ENCODE peak calls at places on chromosomes 16 and 17, in ten cellular contexts. D is stomach, K is A549, B is suprapubic skin, S is H54, V is gastrocnemius medialis, Z is transverse colon, U is upper lobe of left lung, I is uterus, G is IMR-90. T is an unnamed sample.

GRCh38 chr16:17053536-17054160 is 417.1 kb downstream of the XYLT1 start:
- DNase-seq in G (no peak), Z (no peak), I (no peak), S (no peak), D (no peak), V (no peak), B (no peak), K (no peak), U (no peak), T (no peak)

GRCh38 chr16:84553873-84554399 is 49.5 kb upstream of the MEAK7 start:
- DNase-seq in S (no peak), V (no peak), D (no peak), Z (no peak), I (no peak), G (no peak), K (no peak), B (no peak), U (no peak), T (no peak)

GRCh38 chr17:17019430-17019762 is 22.9 kb upstream of the MPRIP start:
- DNase-seq in U (no peak), I (no peak), G (no peak), B (peak), V (no peak), K (no peak), D (no peak), Z (no peak), S (no peak), T (no peak)

GRCh38 chr17:9004132-9004960 is 17.0 kb upstream of the NTN1 start:
- DNase-seq in D (no peak), B (no peak), K (no peak), I (no peak), U (no peak), S (no peak), Z (no peak), V (no peak), G (no peak), T (no peak)

GRCh38 chr17:2179615-2180295 is 123.8 kb downstream of the SMG6 start:
- DNase-seq in Z (peak), S (no peak), G (peak), K (no peak), U (peak), V (peak), D (peak), I (peak), B (peak), T (peak)

GRCh38 chr16:31388535-31388934 is 4.6 kb upstream of the ITGAD start:
- DNase-seq in K (no peak), D (no peak), B (no peak), U (no peak), G (no peak), I (no peak), S (no peak), V (no peak), Z (no peak), T (no peak)

GRCh38 chr17:34741967-34742366 is 162.6 kb downstream of the TMEM132E start:
- DNase-seq in G (no peak), K (no peak), I (no peak), D (no peak), B (no peak), V (no peak), U (no peak), S (no peak), Z (no peak), T (no peak)

GRCh38 chr17:5580974-5581373 is 3.3 kb downstream of the NLRP1 start:
- DNase-seq in Z (no peak), U (no peak), K (no peak), S (no peak), D (no peak), G (no peak), V (no peak), B (no peak), I (no peak), T (no peak)

GRCh38 chr17:74295625-74296547 is 21.9 kb downstream of the DNAI2 start:
- DNase-seq in D (no peak), I (no peak), Z (no peak), G (no peak), U (no peak), V (no peak), K (no peak), B (no peak), S (no peak), T (peak)

GRCh38 chr16:84266451-84266850 is 26.6 kb upstream of the KCNG4 start:
- DNase-seq in G (peak), B (no peak), U (peak), I (no peak), V (peak), S (peak), Z (peak), D (no peak), K (peak), T (peak)

GRCh38 chr16:79805621-79806020 is 205.1 kb upstream of the MAF start:
- DNase-seq in B (no peak), S (no peak), K (no peak), Z (no peak), U (no peak), V (no peak), D (no peak), I (no peak), G (no peak), T (no peak)

GRCh38 chr17:40796846-40797245 is 2.9 kb downstream of the KRT28 start:
- DNase-seq in B (no peak), Z (no peak), S (no peak), G (no peak), D (no peak), V (no peak), U (no peak), I (no peak), K (no peak), T (no peak)

GRCh38 chr17:17484451-17484899 is 7.7 kb downstream of the MED9 start:
- DNase-seq in B (no peak), Z (no peak), U (no peak), G (peak), D (no peak), I (no peak), S (no peak), K (no peak), V (no peak), T (no peak)

GRCh38 chr17:37848690-37849616 is 75.3 kb upstream of the TBC1D3K start:
- DNase-seq in D (no peak), S (peak), I (no peak), V (no peak), U (peak), Z (no peak), G (peak), K (peak), B (no peak), T (no peak)

GRCh38 chr16:55443855-55444254 is 35.1 kb upstream of the MMP2 start:
- DNase-seq in Z (no peak), I (no peak), D (no peak), G (no peak), V (no peak), K (no peak), B (no peak), S (no peak), U (no peak), T (no peak)

GRCh38 chr16:65394306-65394705 is 272.4 kb upstream of the CDH11 start:
- DNase-seq in G (no peak), I (no peak), U (no peak), D (no peak), S (no peak), Z (no peak), K (no peak), V (no peak), B (no peak), T (no peak)

GRCh38 chr17:65568918-65569317 is 7.5 kb upstream of the AXIN2 start:
- DNase-seq in K (no peak), G (no peak), Z (no peak), U (no peak), B (no peak), D (no peak), S (no peak), I (no peak), V (no peak), T (no peak)

GRCh38 chr17:2933606-2934005 is 129.8 kb downstream of the OR1D5 start:
- DNase-seq in S (no peak), V (no peak), D (no peak), K (no peak), B (no peak), Z (no peak), U (no peak), G (no peak), I (no peak), T (no peak)

GRCh38 chr17:79926308-79927135 is 87.3 kb upstream of the CBX4 start:
- DNase-seq in B (no peak), V (no peak), S (no peak), K (no peak), G (no peak), I (no peak), U (no peak), D (no peak), Z (no peak), T (peak)

GRCh38 chr17:17526369-17526768 is 30.2 kb upstream of the RASD1 start:
- DNase-seq in I (no peak), V (peak), S (no peak), B (no peak), K (no peak), Z (no peak), U (no peak), G (no peak), D (peak), T (peak)

GRCh38 chr17:75731716-75732498 is 10.6 kb downstream of the ITGB4 start:
- DNase-seq in V (no peak), U (no peak), G (no peak), D (no peak), S (no peak), K (no peak), I (no peak), Z (peak), B (peak), T (no peak)

GRCh38 chr17:82611140-82612058 is 36.8 kb downstream of the WDR45B start:
- DNase-seq in G (peak), S (no peak), K (no peak), B (no peak), V (no peak), I (peak), U (no peak), Z (no peak), D (no peak), T (no peak)

GRCh38 chr17:17191346-17191792 is 14.8 kb downstream of the PLD6 start:
- DNase-seq in B (no peak), I (peak), Z (no peak), K (no peak), G (peak), U (no peak), S (peak), V (peak), D (no peak), T (peak)

DNA sequence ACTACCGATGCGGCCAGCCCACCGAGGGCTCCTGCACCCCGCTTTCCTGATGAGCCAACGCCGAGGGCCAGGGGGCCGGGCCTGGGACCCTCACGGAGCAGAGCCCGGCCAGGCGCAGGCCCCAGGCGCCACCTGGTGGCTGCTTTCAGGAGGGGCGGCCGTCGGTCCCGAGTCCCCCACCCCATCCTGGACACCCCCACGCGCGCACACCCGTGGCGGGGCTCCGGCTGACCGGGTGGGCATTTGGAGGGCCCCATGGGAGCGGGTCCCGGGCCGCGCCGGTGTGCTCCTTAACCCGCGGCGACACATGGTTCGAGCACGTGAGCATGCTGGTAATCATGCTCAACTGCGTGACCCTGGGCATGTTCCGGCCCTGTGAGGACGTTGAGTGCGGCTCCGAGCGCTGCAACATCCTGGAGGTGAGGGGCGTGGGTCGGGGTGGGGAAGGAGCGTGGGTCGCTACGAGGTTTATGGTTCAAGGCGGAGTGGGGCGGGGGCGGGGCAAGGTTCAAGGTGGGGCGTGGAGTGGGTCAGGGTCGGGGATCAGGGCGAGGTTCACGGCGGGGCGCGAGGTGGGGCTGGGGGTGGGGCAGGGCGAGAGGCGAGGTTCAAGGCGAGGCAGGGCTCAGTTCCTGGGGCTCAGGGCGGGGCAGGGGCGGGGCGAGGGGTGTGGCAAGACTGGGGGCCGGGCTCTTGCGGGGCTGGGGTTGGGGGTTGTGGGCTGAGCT is 30.2 kb downstream of the TPSG1 start:
- DNase-seq in B (no peak), V (no peak), D (no peak), I (no peak), U (no peak), K (no peak), G (no peak), Z (no peak), S (no peak), T (no peak)
- TF ChIP-seq POLR2A in B (no peak), V (no peak), D (no peak), I (no peak), U (no peak), K (no peak), G (no peak), Z (no peak), S (no peak), T (no peak)

DNA sequence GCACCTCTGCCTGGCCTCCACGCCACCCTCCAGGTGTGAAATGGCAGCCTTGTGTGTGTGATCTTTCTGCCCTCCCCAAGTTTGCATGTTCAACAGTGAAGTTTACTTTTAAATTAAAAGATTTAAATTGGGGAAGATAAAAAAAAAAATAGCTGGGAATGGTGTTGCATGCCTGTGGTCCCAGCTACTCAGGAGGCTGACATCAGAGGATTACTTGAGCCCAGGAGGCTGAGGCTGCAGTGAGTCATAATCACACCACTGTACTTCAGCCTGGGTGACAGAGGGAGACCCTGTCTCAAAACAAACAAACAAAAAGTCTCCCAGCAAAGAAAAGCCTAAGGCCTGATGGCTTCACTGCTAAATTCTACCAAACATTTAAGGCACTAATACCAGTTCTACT is 35.4 kb upstream of the RNF43 start:
- DNase-seq in D (no peak), K (no peak), B (no peak), G (peak), S (no peak), Z (no peak), U (no peak), V (no peak), I (no peak), T (no peak)
- TF ChIP-seq POLR2A in D (no peak), K (no peak), B (no peak), G (no peak), S (no peak), Z (no peak), U (no peak), V (no peak), I (no peak), T (no peak)

GRCh38 chr17:4433515-4434031 is at the start of gene SPNS3:
- DNase-seq in Z (no peak), B (no peak), I (no peak), K (no peak), D (no peak), V (no peak), G (no peak), U (peak), S (no peak), T (no peak)
- TF ChIP-seq POLR2A in Z (no peak), B (no peak), I (no peak), K (no peak), D (no peak), V (no peak), G (no peak), U (no peak), S (no peak), T (no peak)

DNA sequence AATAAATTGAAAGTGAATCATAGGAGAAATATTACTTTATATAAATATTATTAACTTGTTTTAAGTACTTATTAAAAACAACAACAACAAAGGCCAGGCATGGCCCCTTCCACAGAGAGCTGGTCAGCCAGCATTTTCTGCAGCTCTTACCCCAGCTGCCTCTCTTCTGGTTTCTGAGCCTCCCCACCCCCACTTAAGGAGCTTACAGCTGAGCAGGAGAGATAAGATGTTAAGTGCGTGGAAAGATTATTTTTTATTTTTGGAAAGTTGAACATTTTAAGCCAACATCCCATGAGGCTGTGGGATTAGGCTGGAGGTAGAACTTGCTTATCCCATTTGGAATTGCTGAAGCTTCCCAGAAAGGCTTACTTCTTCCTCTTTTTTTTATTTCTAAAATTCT is 401.2 kb downstream of the SEC14L1 start:
- DNase-seq in S (no peak), Z (no peak), I (no peak), V (no peak), G (no peak), D (no peak), K (no peak), U (no peak), B (no peak), T (no peak)
- TF ChIP-seq POLR2A in S (no peak), Z (no peak), I (no peak), V (no peak), G (no peak), D (no peak), K (no peak), U (no peak), B (no peak), T (no peak)

GRCh38 chr17:57954421-57955182 is 610 bp downstream of the CUEDC1 start:
- DNase-seq in K (peak), V (peak), B (peak), I (peak), D (peak), S (peak), Z (peak), G (peak), U (peak), T (peak)
- TF ChIP-seq POLR2A in K (peak), V (peak), B (no peak), I (peak), D (no peak), S (peak), Z (peak), G (no peak), U (no peak), T (no peak)